ENCODE peak calls at places on chromosome 10, in ten cellular contexts. E is ovary, L is A549, S is esophagus muscularis mucosa, T is HCT116, W is lower leg skin, H is IMR-90, Z is adrenal gland, U is spleen, M is heart left ventricle. P is an unnamed sample.

GRCh38 chr10:89032141-89032814 is 41.7 kb downstream of the FAS start:
- DNase-seq in E (no peak), L (peak), S (no peak), T (peak), W (no peak), H (peak), Z (no peak), U (no peak), M (no peak), P (peak)

GRCh38 chr10:5196613-5197234 is at the start of gene AKR1C4:
- DNase-seq in E (no peak), L (peak), S (no peak), T (no peak), W (no peak), H (no peak), Z (no peak), U (no peak), M (no peak), P (no peak)

GRCh38 chr10:70816220-70816894 is 609 bp downstream of the SGPL1 start:
- DNase-seq in E (peak), L (peak), S (no peak), T (peak), W (peak), H (peak), Z (peak), U (peak), M (peak), P (peak)

GRCh38 chr10:78904196-78904595 is 164.6 kb upstream of the ZMIZ1 start:
- DNase-seq in E (no peak), L (no peak), S (no peak), T (no peak), W (peak), H (no peak), Z (no peak), U (peak), M (no peak), P (no peak)

GRCh38 chr10:49008505-49009202 is 69.0 kb upstream of the LRRC18 start:
- DNase-seq in E (no peak), L (no peak), S (no peak), T (no peak), W (no peak), H (no peak), Z (no peak), U (no peak), M (no peak), P (no peak)

GRCh38 chr10:61163403-61163802 is 219.4 kb upstream of the RHOBTB1 start:
- DNase-seq in E (no peak), L (no peak), S (no peak), T (no peak), W (no peak), H (no peak), Z (no peak), U (no peak), M (no peak), P (no peak)

GRCh38 chr10:7111574-7111973 is 299.3 kb downstream of the SFMBT2 start:
- DNase-seq in E (no peak), L (no peak), S (no peak), T (no peak), W (no peak), H (peak), Z (no peak), U (no peak), M (no peak), P (no peak)

GRCh38 chr10:62076872-62077271 is 175.4 kb downstream of the ARID5B start:
- DNase-seq in E (no peak), L (peak), S (no peak), T (no peak), W (no peak), H (peak), Z (no peak), U (no peak), M (no peak), P (peak)

GRCh38 chr10:46530249-46531186 is 25.9 kb downstream of the GPRIN2 start:
- DNase-seq in E (no peak), L (peak), S (no peak), T (no peak), W (peak), H (peak), Z (no peak), U (peak), M (no peak), P (no peak)

DNA sequence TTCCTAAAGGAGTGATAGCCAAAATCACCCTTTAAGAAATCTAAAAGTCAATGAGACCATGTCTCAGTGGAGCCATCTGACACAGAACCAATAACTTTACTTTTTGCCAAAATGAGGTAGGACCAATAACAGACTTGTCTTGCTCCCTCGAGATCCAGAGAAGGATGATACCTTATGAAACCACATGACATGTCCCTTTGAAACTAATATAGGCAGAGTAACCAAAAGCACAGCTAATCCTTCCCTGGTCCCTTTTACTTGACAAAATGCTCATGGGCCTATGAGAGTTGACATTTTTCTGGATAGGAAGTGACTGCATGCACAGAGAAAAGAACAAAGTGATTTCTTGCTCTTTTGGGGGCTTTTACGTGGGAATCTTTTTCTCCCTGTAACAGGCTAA is 87.7 kb downstream of the ARMH3 start:
- DNase-seq in E (no peak), L (no peak), S (no peak), T (no peak), W (no peak), H (no peak), Z (no peak), U (no peak), M (no peak), P (no peak)
- TF ChIP-seq POLR2A in E (no peak), L (no peak), S (no peak), T (no peak), W (no peak), H (no peak), Z (no peak), U (no peak), M (no peak), P (no peak)

GRCh38 chr10:63628526-63629362 is 107.5 kb downstream of the REEP3 start:
- DNase-seq in E (peak), L (no peak), S (no peak), T (peak), W (peak), H (no peak), Z (peak), U (no peak), M (peak), P (peak)

GRCh38 chr10:63629363-63630084 is 108.3 kb downstream of the REEP3 start:
- DNase-seq in E (peak), L (peak), S (peak), T (peak), W (peak), H (peak), Z (peak), U (peak), M (peak), P (peak)

GRCh38 chr10:63630928-63631685 is 109.9 kb downstream of the REEP3 start:
- DNase-seq in E (peak), L (no peak), S (no peak), T (no peak), W (no peak), H (peak), Z (no peak), U (no peak), M (no peak), P (no peak)

GRCh38 chr10:63631971-63632370 is 110.8 kb downstream of the REEP3 start:
- DNase-seq in E (no peak), L (no peak), S (no peak), T (no peak), W (no peak), H (no peak), Z (no peak), U (no peak), M (no peak), P (no peak)

GRCh38 chr10:63630085-63630927 is 109.1 kb downstream of the REEP3 start:
- DNase-seq in E (peak), L (peak), S (peak), T (peak), W (peak), H (peak), Z (peak), U (peak), M (peak), P (peak)
- TF ChIP-seq POLR2A in E (peak), L (peak), S (peak), T (peak), W (no peak), H (peak), Z (peak), U (no peak), M (no peak), P (peak)

DNA sequence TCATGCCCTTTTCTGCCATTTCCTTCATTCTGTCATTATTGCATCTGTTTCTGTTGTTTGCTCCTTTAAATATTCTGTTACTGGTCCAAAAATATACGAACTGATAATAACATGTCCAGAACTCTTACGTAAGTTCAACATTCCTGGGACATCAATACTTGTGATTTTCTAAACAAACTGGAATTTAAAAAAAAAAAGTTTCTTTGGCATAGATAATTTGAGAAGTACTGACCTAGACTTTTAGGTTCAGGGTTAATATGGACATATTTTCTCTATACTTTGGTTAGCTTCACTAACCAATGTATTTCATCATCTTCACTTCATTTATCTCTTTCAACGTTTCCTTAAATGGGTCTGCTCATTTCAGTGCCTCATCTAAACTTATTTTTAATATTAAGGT is 147.3 kb downstream of the JMJD1C start:
- DNase-seq in E (no peak), L (no peak), S (no peak), T (no peak), W (no peak), H (no peak), Z (no peak), U (no peak), M (no peak), P (no peak)
- TF ChIP-seq POLR2A in E (no peak), L (no peak), S (no peak), T (no peak), W (no peak), H (no peak), Z (no peak), U (no peak), M (no peak), P (no peak)

GRCh38 chr10:8130973-8131911 is 76.8 kb downstream of the GATA3 start:
- DNase-seq in E (no peak), L (peak), S (no peak), T (peak), W (no peak), H (peak), Z (no peak), U (no peak), M (no peak), P (peak)
- TF ChIP-seq POLR2A in E (no peak), L (no peak), S (no peak), T (no peak), W (no peak), H (no peak), Z (no peak), U (no peak), M (no peak), P (no peak)

P was measured in H54.